ENCODE peak calls at places on chromosomes 13 and 19, in eight cellular contexts. V, K, A, T, S, D, R and J are unnamed samples.

GRCh38 chr13:45833663-45834062 is 17.9 kb downstream of the SIAH3 start:
- DNase-seq in V (no peak), K (peak; percentile 43), A (peak; percentile 66), T (no peak), S (peak; percentile 45), D (peak; percentile 7), R (no peak), J (peak; percentile 73)

GRCh38 chr13:36124236-36124822 is 6.9 kb downstream of the DCLK1 start:
- DNase-seq in V (no peak), K (no peak), A (peak; percentile 78), T (no peak), S (no peak), D (peak; percentile 4), R (peak; percentile 83), J (no peak)

GRCh38 chr13:112754281-112755025 is 64.6 kb downstream of the ATP11A start:
- DNase-seq in V (no peak), K (no peak), A (no peak), T (no peak), S (no peak), D (no peak), R (no peak), J (no peak)

GRCh38 chr13:47033216-47033615 is 136.4 kb upstream of the HTR2A start:
- DNase-seq in V (no peak), K (no peak), A (peak; percentile 71), T (no peak), S (no peak), D (peak; percentile 55), R (no peak), J (peak; percentile 70)

GRCh38 chr13:25971499-25972145 is 80.2 kb downstream of the SHISA2 start:
- DNase-seq in V (no peak), K (no peak), A (no peak), T (no peak), S (no peak), D (no peak), R (no peak), J (no peak)

GRCh38 chr19:16381756-16382401 is 57.3 kb downstream of the KLF2 start:
- DNase-seq in V (peak; percentile 97), K (peak; percentile 83), A (no peak), T (no peak), S (no peak), D (no peak), R (no peak), J (no peak)

GRCh38 chr13:113930711-113931637 is 42.9 kb downstream of the C13orf46 start:
- DNase-seq in V (peak; percentile 74), K (no peak), A (no peak), T (peak; percentile 28), S (no peak), D (no peak), R (no peak), J (no peak)

GRCh38 chr13:99893567-99893966 is 78.0 kb downstream of the ZIC5 start:
- DNase-seq in V (no peak), K (no peak), A (no peak), T (no peak), S (no peak), D (no peak), R (no peak), J (no peak)

GRCh38 chr13:45932611-45933182 is 81.1 kb upstream of the SIAH3 start:
- DNase-seq in V (no peak), K (no peak), A (no peak), T (no peak), S (no peak), D (no peak), R (no peak), J (no peak)

GRCh38 chr19:52190679-52191293 is 934 bp downstream of the PPP2R1A start:
- DNase-seq in V (no peak), K (peak; percentile 32), A (peak; percentile 40), T (no peak), S (peak; percentile 36), D (peak; percentile 46), R (no peak), J (no peak)

GRCh38 chr19:46604781-46605355 is 3.7 kb downstream of the CALM3 start:
- DNase-seq in V (peak; percentile 69), K (no peak), A (no peak), T (no peak), S (no peak), D (no peak), R (no peak), J (no peak)

GRCh38 chr19:45815501-45816216 is 551 bp upstream of the RSPH6A start:
- DNase-seq in V (no peak), K (no peak), A (no peak), T (no peak), S (peak; percentile 86), D (no peak), R (no peak), J (no peak)

GRCh38 chr19:1856698-1857603 is 6.4 kb downstream of the KLF16 start:
- DNase-seq in V (peak; percentile 95), K (peak; percentile 80), A (peak; percentile 54), T (peak; percentile 40), S (peak; percentile 53), D (peak; percentile 70), R (peak; percentile 56), J (peak; percentile 83)

GRCh38 chr19:52022193-52022592 is 6.0 kb downstream of the ZNF614 start:
- DNase-seq in V (no peak), K (no peak), A (no peak), T (no peak), S (no peak), D (no peak), R (no peak), J (no peak)

GRCh38 chr19:46381746-46382345 is 31.5 kb downstream of the CCDC8 start:
- DNase-seq in V (peak; percentile 64), K (no peak), A (no peak), T (no peak), S (no peak), D (no peak), R (no peak), J (no peak)

GRCh38 chr19:49677901-49678674 is 1.0 kb downstream of the PRMT1 start:
- DNase-seq in V (no peak), K (peak; percentile 72), A (peak; percentile 16), T (peak; percentile 68), S (peak; percentile 52), D (peak; percentile 62), R (peak; percentile 32), J (peak; percentile 74)

GRCh38 chr19:29741776-29742175 is 26.7 kb upstream of the C19orf12 start:
- DNase-seq in V (no peak), K (no peak), A (no peak), T (no peak), S (no peak), D (no peak), R (no peak), J (no peak)

GRCh38 chr19:1956868-1957492 is 16.0 kb downstream of the CSNK1G2 start:
- DNase-seq in V (no peak), K (no peak), A (no peak), T (no peak), S (peak; percentile 65), D (no peak), R (no peak), J (no peak)

GRCh38 chr19:19624032-19624570 is 3.9 kb downstream of the LPAR2 start:
- DNase-seq in V (no peak), K (no peak), A (no peak), T (no peak), S (no peak), D (no peak), R (no peak), J (no peak)

GRCh38 chr13:45178349-45179142 is 22.3 kb downstream of the KCTD4 start:
- DNase-seq in V (no peak), K (no peak), A (peak; percentile 95), T (no peak), S (no peak), D (peak; percentile 93), R (peak; percentile 13), J (peak; percentile 62)

GRCh38 chr13:29081036-29081435 is 260.9 kb downstream of the MTUS2 start:
- DNase-seq in V (no peak), K (no peak), A (no peak), T (no peak), S (no peak), D (no peak), R (no peak), J (no peak)

GRCh38 chr19:58379276-58379675 is 1.6 kb downstream of the ZNF837 start:
- DNase-seq in V (no peak), K (no peak), A (no peak), T (no peak), S (no peak), D (no peak), R (no peak), J (no peak)

GRCh38 chr13:105971312-105971711 is 564.1 kb downstream of the EFNB2 start:
- DNase-seq in V (no peak), K (no peak), A (no peak), T (no peak), S (no peak), D (no peak), R (no peak), J (no peak)

GRCh38 chr19:33040994-33041827 is 23.5 kb downstream of the RHPN2 start:
- DNase-seq in V (no peak), K (no peak), A (peak; percentile 25), T (no peak), S (no peak), D (no peak), R (peak; percentile 25), J (no peak)

GRCh38 chr19:37165635-37166034 is 6.9 kb downstream of the ZNF585A start:
- DNase-seq in V (no peak), K (no peak), A (no peak), T (no peak), S (no peak), D (no peak), R (no peak), J (no peak)

GRCh38 chr19:57664269-57665127 is 4.2 kb upstream of the ZSCAN4 start:
- DNase-seq in V (no peak), K (peak; percentile 68), A (peak; percentile 27), T (no peak), S (peak; percentile 79), D (peak; percentile 31), R (peak; percentile 33), J (peak; percentile 28)

GRCh38 chr13:34338102-34338501 is 520.2 kb downstream of the RFC3 start:
- DNase-seq in V (no peak), K (no peak), A (no peak), T (no peak), S (no peak), D (no peak), R (no peak), J (no peak)

GRCh38 chr19:1122021-1122971 is 18.5 kb downstream of the GPX4 start:
- DNase-seq in V (no peak), K (no peak), A (no peak), T (no peak), S (no peak), D (no peak), R (no peak), J (no peak)